ENCODE peak calls at places on chromosomes 12 and 14, in six cellular contexts. W is ovary, K is lower leg skin, Z is sigmoid colon, B is transverse colon, U is thyroid gland. P is an unnamed sample.
A peak's percentile ranks its signal among the peaks of the same experiment; 100 is the strongest.

GRCh38 chr12:47889040-47889439 is 15.8 kb downstream of the VDR start:
- DNase-seq in W (no peak), K (peak; percentile 79), Z (no peak), B (no peak), U (no peak), P (no peak)

GRCh38 chr12:65122661-65123060 is 1.6 kb upstream of the WIF1 start:
- DNase-seq in W (no peak), K (no peak), Z (no peak), B (no peak), U (no peak), P (no peak)

GRCh38 chr14:87041290-87042020 is 951.5 kb downstream of the GALC start:
- DNase-seq in W (no peak), K (no peak), Z (no peak), B (no peak), U (no peak), P (no peak)

GRCh38 chr14:22564463-22564862 is 24.6 kb downstream of the DAD1 start:
- DNase-seq in W (no peak), K (no peak), Z (no peak), B (no peak), U (no peak), P (no peak)

GRCh38 chr12:69608114-69608513 is 2.6 kb downstream of the LRRC10 start:
- DNase-seq in W (no peak), K (no peak), Z (no peak), B (no peak), U (no peak), P (no peak)

GRCh38 chr12:7108042-7108927 is 729 bp downstream of the C1RL start:
- DNase-seq in W (peak; percentile 81), K (peak; percentile 95), Z (peak; percentile 91), B (peak; percentile 88), U (peak; percentile 75), P (peak; percentile 74)

GRCh38 chr12:68263366-68263765 is 10.0 kb upstream of the IL22 start:
- DNase-seq in W (no peak), K (no peak), Z (no peak), B (no peak), U (no peak), P (no peak)

GRCh38 chr12:131044760-131045381 is 91.2 kb downstream of the ADGRD1 start:
- DNase-seq in W (no peak), K (no peak), Z (peak; percentile 60), B (no peak), U (no peak), P (no peak)

GRCh38 chr12:120350576-120351350 is 18.2 kb downstream of the MSI1 start:
- DNase-seq in W (no peak), K (no peak), Z (no peak), B (no peak), U (no peak), P (no peak)

GRCh38 chr14:95516554-95517209 is at the start of gene SYNE3:
- DNase-seq in W (peak; percentile 64), K (peak; percentile 94), Z (peak; percentile 77), B (peak; percentile 81), U (peak; percentile 53), P (peak; percentile 63)

GRCh38 chr12:31035226-31035625 is 38.4 kb upstream of the DDX11 start:
- DNase-seq in W (no peak), K (no peak), Z (no peak), B (no peak), U (no peak), P (no peak)

GRCh38 chr14:92503756-92504491 is 9.7 kb upstream of the RIN3 start:
- DNase-seq in W (no peak), K (peak; percentile 45), Z (peak; percentile 45), B (no peak), U (no peak), P (peak; percentile 84)

GRCh38 chr12:8157484-8158198 is 826 bp downstream of the ZNF705A start:
- DNase-seq in W (no peak), K (no peak), Z (no peak), B (no peak), U (no peak), P (no peak)

GRCh38 chr14:65501328-65501727 is 88.8 kb downstream of the FUT8 start:
- DNase-seq in W (no peak), K (no peak), Z (no peak), B (no peak), U (no peak), P (no peak)

GRCh38 chr14:60878536-60878935 is 102.3 kb downstream of the TRMT5 start:
- DNase-seq in W (no peak), K (no peak), Z (no peak), B (no peak), U (no peak), P (no peak)

GRCh38 chr12:68148261-68148951 is 11.1 kb downstream of the IFNG start:
- DNase-seq in W (no peak), K (no peak), Z (no peak), B (no peak), U (no peak), P (no peak)

GRCh38 chr14:104147346-104148125 is 9.1 kb downstream of the KIF26A start:
- DNase-seq in W (peak; percentile 20), K (no peak), Z (no peak), B (no peak), U (no peak), P (no peak)

GRCh38 chr12:76346798-76347420 is 1.3 kb downstream of the BBS10 start:
- DNase-seq in W (no peak), K (no peak), Z (no peak), B (no peak), U (no peak), P (peak; percentile 72)

GRCh38 chr14:80606347-80606772 is 335.2 kb downstream of the CEP128 start:
- DNase-seq in W (no peak), K (no peak), Z (no peak), B (no peak), U (no peak), P (no peak)

GRCh38 chr12:28543021-28543890 is 353.0 kb downstream of the CCDC91 start:
- DNase-seq in W (no peak), K (no peak), Z (no peak), B (no peak), U (no peak), P (no peak)

GRCh38 chr12:121653999-121654398 is 15.5 kb downstream of the MORN3 start:
- DNase-seq in W (no peak), K (no peak), Z (no peak), B (no peak), U (no peak), P (no peak)

GRCh38 chr12:112841891-112842290 is 50.3 kb downstream of the RPH3A start:
- DNase-seq in W (no peak), K (peak; percentile 1), Z (no peak), B (no peak), U (no peak), P (no peak)

GRCh38 chr14:32150392-32150791 is 51.5 kb upstream of the RNU6-7 start:
- DNase-seq in W (no peak), K (no peak), Z (no peak), B (no peak), U (no peak), P (no peak)

GRCh38 chr14:92426237-92426636 is 87.3 kb upstream of the RIN3 start:
- DNase-seq in W (no peak), K (no peak), Z (no peak), B (no peak), U (no peak), P (no peak)

GRCh38 chr14:95439881-95440280 is 76.6 kb downstream of the SYNE3 start:
- DNase-seq in W (no peak), K (no peak), Z (no peak), B (no peak), U (no peak), P (no peak)

GRCh38 chr12:43758247-43758727 is 303 bp downstream of the PUS7L start:
- DNase-seq in W (no peak), K (no peak), Z (peak; percentile 62), B (peak; percentile 39), U (peak; percentile 40), P (peak; percentile 63)

GRCh38 chr12:112097641-112098040 is 10.9 kb downstream of the NAA25 start:
- DNase-seq in W (no peak), K (no peak), Z (no peak), B (no peak), U (no peak), P (peak; percentile 8)

GRCh38 chr12:78473136-78473535 is 391.4 kb upstream of the SYT1 start:
- DNase-seq in W (no peak), K (no peak), Z (no peak), B (no peak), U (no peak), P (no peak)

GRCh38 chr12:111451649-111452129 is 46.0 kb downstream of the SH2B3 start:
- DNase-seq in W (no peak), K (peak; percentile 54), Z (peak; percentile 22), B (no peak), U (no peak), P (peak; percentile 53)

GRCh38 chr14:61891810-61892209 is 129.6 kb downstream of the SNAPC1 start:
- DNase-seq in W (no peak), K (no peak), Z (no peak), B (no peak), U (no peak), P (no peak)

GRCh38 chr12:109555431-109556315 is 17.6 kb downstream of the MMAB start:
- DNase-seq in W (no peak), K (no peak), Z (no peak), B (no peak), U (no peak), P (no peak)
- TF ChIP-seq POLR2A in W (no peak), K (no peak), Z (no peak), B (no peak), U (no peak), P (peak; percentile 27)

DNA sequence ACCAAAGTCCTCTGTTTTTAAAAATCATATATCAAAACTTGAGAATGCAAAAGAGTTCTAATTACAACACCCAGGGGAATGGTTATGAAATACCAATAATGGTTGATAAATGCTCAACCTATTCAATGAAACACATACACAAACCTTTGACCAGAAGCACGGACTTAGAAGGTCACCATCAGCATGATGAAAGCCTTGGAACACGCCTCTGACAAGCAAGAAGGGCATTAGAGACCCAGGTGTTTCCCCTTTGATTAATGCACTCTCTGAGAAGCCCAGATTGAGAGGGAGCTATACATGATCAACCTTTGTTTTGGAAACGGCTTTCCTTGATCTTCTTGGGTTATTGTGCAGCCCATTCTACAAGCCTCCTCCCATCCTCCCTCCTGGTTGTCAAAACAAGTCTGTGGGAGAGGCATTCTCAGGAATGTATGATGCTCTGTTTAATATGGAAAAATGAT is 69.0 kb downstream of the ZFP36L1 start:
- DNase-seq in W (no peak), K (peak; percentile 18), Z (no peak), B (no peak), U (no peak), P (no peak)
- TF ChIP-seq POLR2A in W (no peak), K (no peak), Z (no peak), B (no peak), U (no peak), P (no peak)

DNA sequence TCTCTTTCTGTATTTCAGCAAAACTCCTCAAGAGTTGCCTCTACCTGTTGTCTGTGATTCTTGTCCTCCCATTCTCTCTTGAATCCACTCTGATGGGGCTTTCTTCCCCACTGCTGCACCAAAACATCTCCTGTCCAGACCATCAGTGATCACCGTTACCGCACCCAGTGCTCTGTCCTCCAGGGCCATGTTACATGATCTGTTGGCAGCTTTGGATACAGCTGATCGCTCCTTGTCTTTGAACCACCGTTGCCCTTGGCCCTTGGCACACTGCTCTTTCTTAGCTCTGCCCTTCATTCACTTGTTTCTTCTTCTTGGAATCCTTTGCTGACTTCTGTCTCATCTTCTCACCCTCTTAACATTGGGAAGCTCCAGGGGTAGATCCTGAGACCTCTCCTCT is 333.7 kb upstream of the FKBP4 start:
- DNase-seq in W (no peak), K (no peak), Z (peak; percentile 24), B (no peak), U (no peak), P (no peak)
- TF ChIP-seq POLR2A in W (no peak), K (no peak), Z (no peak), B (no peak), U (no peak), P (no peak)

GRCh38 chr12:55727643-55728184 is 1.1 kb downstream of the CD63 start:
- DNase-seq in W (peak; percentile 80), K (peak; percentile 96), Z (peak; percentile 89), B (peak; percentile 59), U (peak; percentile 76), P (peak; percentile 87)
- TF ChIP-seq POLR2A in W (no peak), K (no peak), Z (no peak), B (peak; percentile 20), U (no peak), P (peak; percentile 41)

P was measured in adrenal gland.